ENCODE peak calls at places on chromosomes 1 and 21, in four cellular contexts. N is GM13976; L is activated CD4-positive, alpha-beta T cell treated with anti-CD3 and anti-CD28 coated beads, Interleukin-2, amount 10 ng/mL, durations not matched to agents 7 days and 5 days; D is stimulated activated CD4-positive, alpha-beta T cell treated with anti-CD3 and anti-CD28 coated beads, Interleukin-4, amount 100 ng/mL, for 1 hour. Y is an unnamed sample.
A peak's percentile ranks its signal among the peaks of the same experiment; 100 is the strongest.

GRCh38 chr1:172609528-172609927 is 49.4 kb upstream of the FASLG start:
- DNase-seq in N (no peak), L (no peak), D (no peak), Y (no peak)

GRCh38 chr1:76576876-76577817 is 290.1 kb upstream of the ST6GALNAC5 start:
- DNase-seq in N (no peak), L (no peak), D (no peak), Y (peak; percentile 22)

GRCh38 chr1:180234369-180235076 is 4.5 kb downstream of the LHX4 start:
- DNase-seq in N (no peak), L (no peak), D (no peak), Y (no peak)

GRCh38 chr1:1223891-1224290 is 7.9 kb downstream of the SDF4 start:
- DNase-seq in N (no peak), L (no peak), D (no peak), Y (no peak)

GRCh38 chr21:38768385-38769071 is 37.2 kb upstream of the ETS2 start:
- DNase-seq in N (peak; percentile 33), L (peak; percentile 49), D (peak; percentile 70), Y (no peak)

GRCh38 chr1:237093706-237094105 is 51.7 kb downstream of the RYR2 start:
- DNase-seq in N (no peak), L (no peak), D (no peak), Y (no peak)

GRCh38 chr1:33256701-33257387 is 552 bp downstream of the ZNF362 start:
- DNase-seq in N (peak; percentile 61), L (peak; percentile 57), D (peak; percentile 58), Y (no peak)

GRCh38 chr1:82405333-82405732 is 604.6 kb downstream of the ADGRL2 start:
- DNase-seq in N (no peak), L (no peak), D (no peak), Y (no peak)

GRCh38 chr1:238476881-238477280 is 586.2 kb upstream of the ZP4 start:
- DNase-seq in N (no peak), L (no peak), D (no peak), Y (no peak)

GRCh38 chr21:16070207-16070651 is 340.4 kb downstream of the USP25 start:
- DNase-seq in N (no peak), L (no peak), D (no peak), Y (peak; percentile 67)

GRCh38 chr1:28578696-28579218 is 13.3 kb upstream of the RAB42 start:
- DNase-seq in N (no peak), L (no peak), D (no peak), Y (no peak)